ENCODE peak calls at places on chromosomes 12 and 14, in seven cellular contexts. P is thoracic aorta; C is small intestine; B is PC-9; Y is A549; A is CD8-positive, alpha-beta memory T cell; R is SK-N-SH. L is an unnamed sample. For H3K9me3, the result is how much of the 10 kb centered on the place peaks cover.

GRCh38 chr14:81392976-81393643 is 7.0 kb downstream of the STON2 start:
- DNase-seq in P (no peak), C (no peak), B (no peak), Y (no peak), A (no peak), R (no peak), L (no peak)

GRCh38 chr12:41334390-41334789 is 146.3 kb downstream of the PDZRN4 start:
- DNase-seq in P (no peak), C (no peak), B (no peak), Y (no peak), A (no peak), R (peak), L (no peak)

GRCh38 chr12:105733579-105733978 is 403.1 kb downstream of the C12orf75 start:
- DNase-seq in P (no peak), C (no peak), B (peak), Y (no peak), A (no peak), R (no peak), L (no peak)

GRCh38 chr12:48351022-48351708 is 446 bp upstream of the ZNF641 start:
- DNase-seq in P (peak), C (peak), B (peak), Y (peak), A (no peak), R (no peak), L (no peak)

GRCh38 chr12:30169839-30170591 is 386.3 kb upstream of the TMTC1 start:
- DNase-seq in P (no peak), C (no peak), B (no peak), Y (no peak), A (no peak), R (no peak), L (no peak)

GRCh38 chr12:102540856-102541385 is 60.6 kb upstream of the IGF1 start:
- DNase-seq in P (no peak), C (no peak), B (no peak), Y (no peak), A (no peak), R (no peak), L (no peak)

GRCh38 chr12:131487379-131488129 is 223.3 kb upstream of the SFSWAP start:
- DNase-seq in P (no peak), C (peak), B (no peak), Y (peak), A (no peak), R (no peak), L (no peak)

GRCh38 chr12:93943766-93944165 is 204.6 kb upstream of the PLXNC1 start:
- DNase-seq in P (no peak), C (peak), B (no peak), Y (peak), A (no peak), R (no peak), L (no peak)

GRCh38 chr14:76056128-76056527 is 70.6 kb downstream of the IFT43 start:
- DNase-seq in P (no peak), C (peak), B (no peak), Y (peak), A (no peak), R (no peak), L (no peak)

GRCh38 chr12:93762059-93762719 is 85.0 kb downstream of the CRADD start:
- DNase-seq in P (no peak), C (no peak), B (no peak), Y (no peak), A (no peak), R (no peak), L (no peak)

GRCh38 chr12:97211421-97211820 is 251.2 kb upstream of the RMST start:
- DNase-seq in P (no peak), C (no peak), B (no peak), Y (no peak), A (no peak), R (no peak), L (no peak)

GRCh38 chr12:8991371-8992085 is 2.2 kb downstream of the KLRG1 start:
- DNase-seq in P (no peak), C (no peak), B (no peak), Y (no peak), A (no peak), R (no peak), L (no peak)

GRCh38 chr14:103239751-103240150 is 94.3 kb upstream of the EIF5 start:
- DNase-seq in P (no peak), C (no peak), B (no peak), Y (no peak), A (no peak), R (no peak), L (no peak)

GRCh38 chr12:27077586-27077985 is 4.8 kb downstream of the C12orf71 start:
- DNase-seq in P (no peak), C (no peak), B (no peak), Y (no peak), A (no peak), R (no peak), L (no peak)

GRCh38 chr12:82326905-82327503 is 31.2 kb downstream of the CCDC59 start:
- DNase-seq in P (no peak), C (peak), B (peak), Y (peak), A (peak), R (peak), L (no peak)

DNA sequence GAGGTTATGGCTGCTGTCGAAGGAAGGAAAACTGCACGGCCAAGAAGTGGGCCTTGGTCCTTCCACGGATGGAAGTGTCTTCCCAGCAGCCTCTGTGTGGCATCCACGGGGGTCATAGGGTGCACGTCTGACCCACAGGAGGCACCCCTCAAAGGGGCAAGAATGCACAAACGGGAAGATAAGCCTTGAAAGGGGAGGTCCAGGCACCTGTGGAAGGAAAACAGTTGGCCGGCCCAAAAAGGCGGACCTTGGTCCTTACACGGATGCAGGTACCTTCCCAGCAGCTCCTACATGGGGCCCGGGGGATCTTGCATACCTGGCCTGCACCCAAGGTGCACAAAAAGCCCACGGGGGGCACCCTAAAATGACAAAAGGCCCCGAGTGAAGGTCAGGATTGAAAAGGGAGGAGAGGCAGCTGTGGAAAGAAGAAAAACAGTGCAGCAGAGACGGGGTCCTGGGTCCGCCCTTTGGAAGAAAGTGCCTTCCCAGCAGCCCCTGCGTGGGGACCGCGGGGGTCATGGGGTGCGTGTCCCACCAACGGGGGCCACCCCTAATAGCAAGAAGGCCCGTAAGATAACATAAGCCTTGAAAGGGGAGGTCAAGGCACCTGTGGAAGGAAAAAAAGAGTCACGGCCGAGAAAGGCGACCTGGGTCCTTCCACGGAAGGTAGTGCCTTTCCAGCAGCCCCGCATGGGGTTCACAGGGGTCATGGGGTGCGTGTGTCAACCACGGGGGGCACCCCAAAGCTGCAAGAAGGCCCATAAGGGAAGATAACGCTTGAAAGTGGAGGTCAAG is 276.1 kb downstream of the ALG10 start:
- DNase-seq in P (no peak), C (no peak), B (no peak), Y (no peak), A (no peak), R (no peak), L (no peak)
- H3K9me3 ChIP-seq in P (under half), C (under half), B (under half), Y (under half), A (under half), R (under half), L (under half)

GRCh38 chr14:104392001-104392395 is 187.6 kb upstream of the C14orf180 start:
- DNase-seq in P (no peak), C (no peak), B (no peak), Y (no peak), A (peak), R (no peak), L (no peak)

GRCh38 chr14:104390941-104391901 is 188.3 kb upstream of the C14orf180 start:
- DNase-seq in P (no peak), C (no peak), B (no peak), Y (no peak), A (peak), R (no peak), L (no peak)

GRCh38 chr14:104389326-104390220 is 190.0 kb upstream of the C14orf180 start:
- DNase-seq in P (no peak), C (no peak), B (no peak), Y (no peak), A (peak), R (peak), L (peak)

GRCh38 chr14:104388631-104389325 is 190.8 kb upstream of the C14orf180 start:
- DNase-seq in P (no peak), C (no peak), B (no peak), Y (no peak), A (no peak), R (peak), L (no peak)

DNA sequence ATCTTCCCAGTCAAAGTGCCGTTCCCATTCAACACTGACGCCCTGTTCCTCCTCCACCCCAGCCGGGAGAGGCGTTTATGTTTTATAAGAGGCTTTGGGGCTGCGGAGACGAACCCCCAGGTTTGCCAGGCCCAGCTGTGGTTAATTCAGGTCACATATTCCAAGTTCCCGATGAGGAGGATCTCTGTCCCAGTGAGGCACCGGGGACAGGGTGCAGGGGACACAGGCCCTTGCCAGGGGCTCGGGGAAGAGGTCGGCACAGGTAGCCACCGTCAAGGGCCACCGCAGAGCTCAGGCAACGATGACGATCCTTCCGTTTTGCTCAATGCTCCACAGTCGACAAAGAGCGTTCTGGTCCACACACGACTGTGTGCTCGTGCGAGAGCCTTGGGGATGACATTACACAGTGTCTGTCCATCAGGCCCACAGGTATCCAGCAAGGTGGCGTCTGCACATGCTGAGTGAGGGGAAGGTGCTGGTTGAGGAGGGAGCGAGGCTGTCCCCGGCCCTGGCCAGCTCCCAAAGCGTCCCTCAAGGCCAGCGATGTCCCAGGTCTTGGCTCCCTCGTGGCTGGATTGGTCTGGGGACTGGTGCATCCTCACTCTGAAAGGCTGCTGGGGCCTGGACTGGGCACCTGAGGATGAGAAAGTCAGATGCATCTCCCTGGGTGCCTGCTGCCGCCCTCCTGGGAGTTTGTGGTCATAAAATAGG is 189.2 kb upstream of the C14orf180 start:
- DNase-seq in P (no peak), C (no peak), B (no peak), Y (no peak), A (no peak), R (no peak), L (no peak)
- H3K9me3 ChIP-seq in P (under half), C (under half), B (under half), Y (under half), A (under half), R (under half), L (under half)

GRCh38 chr12:130459916-130460315 is 122.2 kb downstream of the PIWIL1 start:
- DNase-seq in P (no peak), C (no peak), B (no peak), Y (no peak), A (no peak), R (peak), L (no peak)
- H3K9me3 ChIP-seq in P (under half), C (under half), B (under half), Y (under half), A (under half), R (under half), L (under half)

GRCh38 chr12:73413051-73413450 is 1124.6 kb upstream of the ATXN7L3B start:
- DNase-seq in P (no peak), C (no peak), B (no peak), Y (no peak), A (no peak), R (no peak), L (no peak)
- H3K9me3 ChIP-seq in P (under half), C (under half), B (under half), Y (under half), A (under half), R (under half), L (under half)

GRCh38 chr14:29940482-29940881 is 12.8 kb upstream of the PRKD1 start:
- DNase-seq in P (no peak), C (no peak), B (no peak), Y (no peak), A (no peak), R (no peak), L (no peak)
- H3K9me3 ChIP-seq in P (under half), C (under half), B (under half), Y (under half), A (under half), R (under half), L (under half)

DNA sequence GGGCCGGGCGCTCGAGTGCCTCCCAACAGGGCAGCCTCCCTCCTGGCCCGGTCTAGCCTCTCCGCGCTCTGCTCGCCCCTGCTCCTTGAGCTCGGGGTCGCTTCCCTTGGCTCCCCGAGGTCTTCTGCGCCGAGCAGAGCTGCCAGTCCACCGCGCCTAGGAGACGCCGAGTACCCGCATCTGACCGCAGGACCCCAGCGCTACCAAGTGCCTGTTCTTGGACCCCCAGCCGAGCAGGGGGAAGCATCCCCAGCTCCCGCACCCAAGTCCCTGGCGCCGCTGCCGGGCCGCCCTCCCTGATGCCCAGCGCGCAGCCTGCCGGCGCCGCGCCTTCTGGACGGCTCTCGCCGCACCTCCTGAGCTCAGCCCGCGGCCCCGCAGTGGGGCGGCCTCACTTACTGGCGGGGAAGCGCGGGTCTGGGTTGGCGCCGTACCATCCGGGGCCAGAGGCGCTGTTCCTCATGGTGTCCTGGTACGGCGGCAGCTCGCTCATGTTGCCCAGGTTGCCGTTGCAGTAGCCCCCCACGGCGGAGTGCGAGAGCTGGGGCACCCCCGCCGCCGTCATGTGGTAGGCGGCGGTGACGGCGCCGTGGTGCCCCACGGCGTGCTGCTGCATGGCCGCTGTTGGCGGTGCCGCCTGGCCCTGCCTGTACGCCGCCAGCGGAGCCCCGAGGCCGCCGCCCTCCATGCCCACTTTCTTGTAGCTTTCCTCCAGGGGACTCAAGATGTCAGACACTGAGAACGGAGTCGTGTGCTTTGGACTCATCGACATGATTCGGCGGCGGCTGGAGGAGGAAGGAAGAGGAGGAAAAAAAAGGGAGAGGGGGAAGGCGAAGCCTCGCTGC is 1.2 kb downstream of the NKX2-1 start:
- DNase-seq in P (no peak), C (no peak), B (no peak), Y (no peak), A (no peak), R (peak), L (no peak)
- H3K9me3 ChIP-seq in P (under half), C (under half), B (under half), Y (under half), A (under half), R (under half), L (under half)

DNA sequence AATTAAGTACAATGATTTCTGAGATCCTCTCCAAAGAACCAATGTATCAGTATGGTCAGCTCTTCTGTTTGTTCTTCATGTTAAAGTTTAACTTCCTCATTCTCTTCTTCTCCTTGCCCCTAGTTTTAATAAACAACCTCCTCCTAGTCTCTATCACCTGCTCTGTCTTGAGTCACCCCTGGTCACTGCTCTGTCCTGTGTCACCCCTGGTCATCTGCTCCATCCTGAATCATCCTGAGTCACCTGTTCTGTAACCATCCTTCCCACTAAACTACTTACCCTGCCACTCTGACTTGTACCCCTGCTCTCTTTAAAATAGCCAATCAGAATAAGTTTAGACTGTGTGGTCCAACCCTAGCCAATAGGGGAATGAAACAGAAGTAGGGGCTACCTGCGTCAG is 100.5 kb downstream of the ALG10B start:
- DNase-seq in P (no peak), C (no peak), B (peak), Y (no peak), A (no peak), R (no peak), L (no peak)
- H3K9me3 ChIP-seq in P (under half), C (under half), B (under half), Y (under half), A (under half), R (under half), L (under half)

GRCh38 chr14:28243600-28243999 is 523.0 kb upstream of the FOXG1 start:
- DNase-seq in P (no peak), C (no peak), B (no peak), Y (no peak), A (no peak), R (no peak), L (no peak)
- H3K9me3 ChIP-seq in P (under half), C (under half), B (under half), Y (under half), A (under half), R (under half), L (under half)

GRCh38 chr14:72756967-72757366 is 136.9 kb downstream of the DPF3 start:
- DNase-seq in P (no peak), C (no peak), B (no peak), Y (no peak), A (no peak), R (no peak), L (no peak)

GRCh38 chr14:72758993-72759392 is 134.9 kb downstream of the DPF3 start:
- DNase-seq in P (no peak), C (no peak), B (no peak), Y (no peak), A (no peak), R (no peak), L (no peak)

GRCh38 chr14:72759670-72760069 is 134.2 kb downstream of the DPF3 start:
- DNase-seq in P (no peak), C (no peak), B (no peak), Y (no peak), A (no peak), R (no peak), L (no peak)

GRCh38 chr14:72755766-72756165 is 138.1 kb downstream of the DPF3 start:
- DNase-seq in P (no peak), C (no peak), B (no peak), Y (no peak), A (no peak), R (no peak), L (no peak)

DNA sequence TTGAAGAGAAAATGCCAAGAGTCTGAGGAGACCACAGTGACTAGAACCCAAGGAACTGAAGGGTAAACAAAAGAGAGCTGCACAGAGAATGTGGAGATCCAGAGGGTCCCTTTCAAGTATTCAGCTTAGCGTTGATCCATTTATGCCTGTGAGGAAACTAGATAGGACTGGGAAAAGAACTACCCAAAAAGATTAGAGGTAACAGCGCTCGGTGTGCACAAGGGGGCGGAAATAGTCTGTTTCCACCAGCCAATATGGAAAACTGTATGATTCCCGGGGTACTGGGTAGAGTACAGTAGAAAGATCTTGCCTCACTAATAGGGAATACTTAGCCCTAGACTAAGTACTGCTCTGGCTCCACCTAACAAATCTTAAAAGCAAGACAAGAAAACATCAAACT is 135.5 kb downstream of the DPF3 start:
- DNase-seq in P (no peak), C (no peak), B (no peak), Y (no peak), A (no peak), R (no peak), L (no peak)
- H3K9me3 ChIP-seq in P (under half), C (under half), B (under half), Y (under half), A (under half), R (under half), L (under half)

DNA sequence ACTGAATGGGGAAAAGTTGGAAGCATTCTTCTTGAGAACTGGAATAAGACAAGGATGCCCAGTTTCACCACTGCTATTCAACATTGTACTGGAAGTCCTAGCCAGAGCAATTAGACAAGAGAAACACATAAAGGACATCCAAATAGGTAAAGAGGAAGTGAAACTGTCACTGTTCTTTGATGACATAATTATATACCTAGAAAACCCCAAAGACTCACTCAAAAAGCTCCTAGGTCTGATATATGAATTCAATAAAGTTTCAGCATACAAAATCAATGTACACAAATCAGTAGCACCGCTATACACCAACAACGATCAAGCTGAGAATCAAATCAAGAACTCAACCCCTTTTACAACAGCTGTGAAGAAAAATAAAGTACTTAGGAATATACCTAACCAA is 157.3 kb upstream of the DDHD1 start:
- DNase-seq in P (no peak), C (no peak), B (no peak), Y (no peak), A (no peak), R (no peak), L (no peak)
- H3K9me3 ChIP-seq in P (under half), C (under half), B (under half), Y (under half), A (under half), R (under half), L (under half)